ENCODE peak calls at places on chromosomes 1 and 21, in five cellular contexts. P is left ventricle myocardium inferior, Z is OCI-LY7, X is psoas muscle, C is spleen. U is an unnamed sample.

GRCh38 chr1:25927541-25928265 is 21.5 kb upstream of the STMN1 start:
- DNase-seq in P (no peak), Z (peak), C (no peak), X (no peak), U (no peak)

GRCh38 chr1:150960646-150961045 is 14.0 kb downstream of the CERS2 start:
- DNase-seq in P (no peak), Z (no peak), C (peak), X (no peak), U (no peak)

GRCh38 chr1:119345398-119345797 is 23.2 kb upstream of the HAO2 start:
- DNase-seq in X (no peak), Z (no peak), P (no peak), C (no peak), U (no peak)

GRCh38 chr1:180244840-180245239 is 14.8 kb downstream of the LHX4 start:
- DNase-seq in Z (no peak), P (no peak), C (no peak), X (no peak), U (no peak)

GRCh38 chr21:34276711-34277425 is 86.9 kb upstream of the KCNE2 start:
- DNase-seq in P (no peak), X (no peak), C (no peak), Z (no peak), U (no peak)

GRCh38 chr1:162676087-162676486 is 43.8 kb downstream of the DDR2 start:
- DNase-seq in Z (no peak), P (no peak), C (no peak), X (no peak), U (no peak)

GRCh38 chr1:1779691-1780597 is 1.7 kb upstream of the NADK start:
- DNase-seq in X (peak), P (peak), Z (peak), C (peak), U (no peak)

GRCh38 chr1:226064168-226064815 is 1.8 kb downstream of the H3-3A start:
- DNase-seq in C (no peak), X (no peak), P (no peak), Z (peak), U (no peak)

GRCh38 chr1:192654120-192654519 is 18.2 kb downstream of the RGS13 start:
- DNase-seq in C (no peak), X (no peak), P (no peak), Z (no peak), U (no peak)

GRCh38 chr1:245475116-245475515 is 320.3 kb downstream of the KIF26B start:
- DNase-seq in P (no peak), X (no peak), C (no peak), Z (no peak), U (no peak)

GRCh38 chr1:181469829-181470228 is 13.5 kb upstream of the CACNA1E start:
- DNase-seq in P (no peak), X (no peak), Z (no peak), C (no peak), U (no peak)

GRCh38 chr1:178371236-178371635 is 125.5 kb downstream of the CLEC20A start:
- DNase-seq in C (no peak), P (no peak), Z (no peak), X (no peak), U (no peak)

GRCh38 chr1:233328661-233329498 is 1.4 kb downstream of the MAP3K21 start:
- DNase-seq in C (no peak), X (peak), Z (no peak), P (no peak), U (no peak)

GRCh38 chr1:56097713-56098112 is 481.6 kb downstream of the PLPP3 start:
- DNase-seq in X (no peak), C (no peak), Z (no peak), P (no peak), U (no peak)

GRCh38 chr1:174791863-174792262 is 207.9 kb upstream of the CACYBP start:
- DNase-seq in P (no peak), C (no peak), Z (peak), X (no peak), U (no peak)

GRCh38 chr1:63746129-63746864 is 27.5 kb upstream of the ROR1 start:
- DNase-seq in P (no peak), C (no peak), Z (no peak), X (no peak), U (peak)

GRCh38 chr1:157691285-157691920 is 9.2 kb downstream of the FCRL3 start:
- DNase-seq in Z (peak), C (no peak), X (no peak), P (no peak), U (no peak)

GRCh38 chr1:80656628-80657019 is 1144.1 kb upstream of the ADGRL2 start:
- DNase-seq in P (no peak), X (no peak), C (no peak), Z (no peak), U (no peak)

GRCh38 chr1:11124965-11125364 is 25.3 kb upstream of the EXOSC10 start:
- DNase-seq in Z (no peak), C (no peak), X (no peak), P (no peak), U (no peak)

GRCh38 chr1:55081188-55081904 is 42.0 kb downstream of the PCSK9 start:
- DNase-seq in P (no peak), C (no peak), Z (no peak), X (no peak), U (no peak)

GRCh38 chr1:22876359-22877111 is 96.1 kb downstream of the LACTBL1 start:
- DNase-seq in X (peak), P (no peak), Z (no peak), C (no peak), U (no peak)

GRCh38 chr1:75503221-75503974 is 107.5 kb downstream of the SLC44A5 start:
- DNase-seq in X (no peak), Z (no peak), P (no peak), C (no peak), U (no peak)

GRCh38 chr1:53721088-53721487 is 17.9 kb downstream of the GLIS1 start:
- DNase-seq in X (no peak), C (no peak), P (no peak), Z (no peak), U (no peak)

GRCh38 chr1:228836427-228836826 is 101.1 kb downstream of the RHOU start:
- DNase-seq in P (no peak), Z (no peak), X (no peak), C (no peak), U (no peak)

GRCh38 chr1:208178091-208178529 is 66.1 kb downstream of the PLXNA2 start:
- DNase-seq in P (no peak), Z (no peak), X (no peak), C (no peak), U (no peak)

GRCh38 chr1:46133181-46133658 is 791 bp upstream of the PIK3R3 start:
- DNase-seq in X (peak), C (peak), Z (peak), P (peak), U (no peak)

GRCh38 chr1:67732750-67733151 is 47.8 kb downstream of the GADD45A start:
- DNase-seq in X (no peak), C (no peak), Z (peak), P (peak), U (no peak)

GRCh38 chr1:178397678-178398077 is 99.1 kb downstream of the CLEC20A start:
- DNase-seq in C (no peak), Z (no peak), P (no peak), X (no peak), U (no peak)

GRCh38 chr1:41455479-41456271 is 28.8 kb downstream of the EDN2 start:
- DNase-seq in X (no peak), P (peak), Z (no peak), C (no peak), U (no peak)

GRCh38 chr1:223641523-223642039 is 23.9 kb downstream of the CAPN8 start:
- DNase-seq in P (no peak), Z (no peak), X (no peak), C (no peak), U (no peak)

GRCh38 chr1:185267278-185267677 is 49.8 kb downstream of the IVNS1ABP start:
- DNase-seq in P (no peak), Z (no peak), X (no peak), C (no peak), U (no peak)
- TF ChIP-seq CTCF in P (no peak), Z (no peak), X (no peak), C (no peak), U (no peak)

GRCh38 chr1:231949277-231950122 is 322.9 kb downstream of the DISC1 start:
- DNase-seq in Z (no peak), P (peak), X (peak), C (no peak), U (no peak)
- TF ChIP-seq CTCF in Z (no peak), P (no peak), X (no peak), C (no peak), U (no peak)

GRCh38 chr1:155253208-155253607 is 2.1 kb downstream of the ENTREP3 start:
- DNase-seq in X (no peak), C (peak), P (no peak), Z (no peak), U (no peak)
- TF ChIP-seq CTCF in X (no peak), C (no peak), P (no peak), Z (peak), U (peak)

GRCh38 chr1:161117681-161118581 is at the start of the genes NIT1 and PFDN2:
- DNase-seq in P (peak), C (peak), X (peak), Z (peak), U (peak)
- TF ChIP-seq CTCF in P (no peak), C (no peak), X (no peak), Z (peak), U (peak)

DNA sequence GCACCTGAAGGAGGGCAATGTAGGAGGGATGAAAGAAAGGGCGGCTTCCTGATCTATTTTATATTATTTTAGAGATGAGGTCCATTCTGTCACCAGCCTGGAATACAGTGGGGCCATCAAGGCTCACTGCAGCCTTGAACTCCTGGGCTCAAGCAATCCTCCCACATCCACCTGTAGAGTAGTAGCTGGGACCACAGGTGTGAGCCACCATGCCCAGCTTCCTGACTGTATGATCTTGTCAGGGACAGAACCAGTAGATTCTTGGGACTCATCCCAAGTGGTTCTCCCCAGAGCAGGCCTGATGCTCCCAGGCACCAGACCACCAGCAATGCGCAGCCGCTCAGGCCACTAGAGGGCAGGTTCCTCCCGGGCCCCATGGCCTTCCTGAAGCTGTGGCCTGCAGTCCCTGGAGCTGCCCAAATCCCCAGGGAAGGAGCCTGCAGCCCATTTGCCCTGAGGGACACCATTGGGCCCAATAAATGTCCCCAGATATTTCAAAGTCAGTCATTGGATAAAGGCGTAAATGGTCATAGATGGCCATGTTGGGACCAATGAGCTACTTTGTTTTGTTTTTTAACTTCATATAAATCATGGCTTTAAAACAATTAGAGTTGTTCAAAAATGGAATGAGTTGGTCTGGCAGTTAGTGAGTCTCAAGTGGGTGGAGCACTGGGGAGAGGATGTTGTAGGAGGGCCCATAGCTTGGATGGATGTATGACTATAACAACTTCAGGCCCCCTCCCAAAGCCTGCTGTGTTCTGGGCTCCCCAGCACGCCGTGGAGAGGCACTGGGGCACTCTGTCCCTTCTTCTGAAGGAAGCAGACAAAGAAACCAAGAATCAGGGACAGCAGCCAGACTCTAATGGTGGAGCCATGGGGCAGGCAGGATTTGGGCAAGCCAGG is 44.7 kb upstream of the GOLT1A start:
- DNase-seq in P (peak), C (peak), Z (peak), X (peak), U (no peak)
- TF ChIP-seq CTCF in P (peak), C (peak), Z (peak), X (peak), U (peak)

GRCh38 chr1:198465201-198466144 is 75.0 kb downstream of the ATP6V1G3 start:
- DNase-seq in Z (peak), P (no peak), C (no peak), X (no peak), U (no peak)
- TF ChIP-seq CTCF in Z (peak), P (peak), C (peak), X (peak), U (peak)

DNA sequence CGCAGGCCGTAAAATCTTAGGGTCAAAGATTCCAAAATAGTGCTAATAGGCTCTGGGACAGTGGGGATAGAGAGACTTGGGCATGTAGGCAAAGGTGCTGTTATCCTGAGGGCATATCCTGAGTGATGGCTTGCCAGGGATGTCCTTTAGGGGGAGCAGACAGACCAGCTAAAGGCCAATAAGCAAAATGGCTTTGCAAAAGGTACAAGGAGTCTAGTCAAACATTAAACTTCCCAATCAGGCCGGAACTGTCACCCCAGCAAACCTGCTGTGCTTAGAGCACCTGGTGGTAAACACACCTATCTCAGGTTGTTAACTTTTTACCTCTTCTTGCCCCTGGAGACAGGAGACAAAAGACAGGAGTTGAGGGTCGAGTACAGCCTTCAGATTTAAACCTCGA is 49.1 kb downstream of the TRABD2B start:
- DNase-seq in C (no peak), X (no peak), P (no peak), Z (no peak), U (no peak)
- TF ChIP-seq CTCF in C (no peak), X (no peak), P (no peak), Z (no peak), U (peak)

U was measured in chondrocyte.